ENCODE peak calls at places on chromosome 1, in nine cellular contexts. One of them, this sample, is unnamed.
A peak's percentile ranks its signal among the peaks of the same experiment; 100 is the strongest.

GRCh38 chr1:203556047-203556851 is 62.3 kb downstream of the OPTC start:
- DNase-seq in GM23338: peak; percentile 82
- DNase-seq in SJSA1: peak; percentile 96
- DNase-seq in IMR-90: peak; percentile 85
- DNase-seq in fibroblast of lung: peak; percentile 76
- DNase-seq in CD4-positive, CD25-positive, alpha-beta regulatory T cell: no peak
- DNase-seq in heart left ventricle: peak; percentile 83
- DNase-seq in PC-9: no peak
- DNase-seq in naive thymus-derived CD4-positive, alpha-beta T cell: no peak
- DNase-seq in this sample: peak; percentile 75

GRCh38 chr1:7621334-7622219 is 149.5 kb upstream of the VAMP3 start:
- DNase-seq in GM23338: no peak
- DNase-seq in SJSA1: no peak
- DNase-seq in IMR-90: no peak
- DNase-seq in fibroblast of lung: no peak
- DNase-seq in CD4-positive, CD25-positive, alpha-beta regulatory T cell: no peak
- DNase-seq in heart left ventricle: peak; percentile 50
- DNase-seq in PC-9: no peak
- DNase-seq in naive thymus-derived CD4-positive, alpha-beta T cell: no peak
- DNase-seq in this sample: peak; percentile 63

GRCh38 chr1:9891207-9891606 is 18.9 kb downstream of the CTNNBIP1 start:
- DNase-seq in GM23338: no peak
- DNase-seq in SJSA1: no peak
- DNase-seq in IMR-90: peak; percentile 26
- DNase-seq in fibroblast of lung: no peak
- DNase-seq in CD4-positive, CD25-positive, alpha-beta regulatory T cell: no peak
- DNase-seq in heart left ventricle: peak; percentile 34
- DNase-seq in PC-9: no peak
- DNase-seq in naive thymus-derived CD4-positive, alpha-beta T cell: no peak
- DNase-seq in this sample: no peak

GRCh38 chr1:227917081-227917950 is 30.4 kb downstream of the WNT9A start:
- DNase-seq in GM23338: no peak
- DNase-seq in SJSA1: no peak
- DNase-seq in IMR-90: no peak
- DNase-seq in fibroblast of lung: no peak
- DNase-seq in CD4-positive, CD25-positive, alpha-beta regulatory T cell: no peak
- DNase-seq in heart left ventricle: peak; percentile 58
- DNase-seq in PC-9: no peak
- DNase-seq in naive thymus-derived CD4-positive, alpha-beta T cell: no peak
- DNase-seq in this sample: peak; percentile 6

GRCh38 chr1:161989108-161989507 is 34.6 kb downstream of the OLFML2B start:
- DNase-seq in GM23338: no peak
- DNase-seq in SJSA1: no peak
- DNase-seq in IMR-90: peak; percentile 11
- DNase-seq in fibroblast of lung: no peak
- DNase-seq in CD4-positive, CD25-positive, alpha-beta regulatory T cell: no peak
- DNase-seq in heart left ventricle: no peak
- DNase-seq in PC-9: no peak
- DNase-seq in naive thymus-derived CD4-positive, alpha-beta T cell: no peak
- DNase-seq in this sample: no peak

GRCh38 chr1:243520831-243521230 is 265.0 kb downstream of the SDCCAG8 start:
- DNase-seq in GM23338: no peak
- DNase-seq in SJSA1: no peak
- DNase-seq in IMR-90: no peak
- DNase-seq in fibroblast of lung: no peak
- DNase-seq in CD4-positive, CD25-positive, alpha-beta regulatory T cell: no peak
- DNase-seq in heart left ventricle: no peak
- DNase-seq in PC-9: no peak
- DNase-seq in naive thymus-derived CD4-positive, alpha-beta T cell: no peak
- DNase-seq in this sample: no peak

GRCh38 chr1:7781923-7782495 is 2.1 kb upstream of the PER3 start:
- DNase-seq in GM23338: no peak
- DNase-seq in SJSA1: no peak
- DNase-seq in IMR-90: no peak
- DNase-seq in fibroblast of lung: no peak
- DNase-seq in CD4-positive, CD25-positive, alpha-beta regulatory T cell: no peak
- DNase-seq in heart left ventricle: no peak
- DNase-seq in PC-9: peak; percentile 2
- DNase-seq in naive thymus-derived CD4-positive, alpha-beta T cell: no peak
- DNase-seq in this sample: peak; percentile 68

GRCh38 chr1:36203554-36204346 is 20.5 kb upstream of the THRAP3 start:
- DNase-seq in GM23338: no peak
- DNase-seq in SJSA1: no peak
- DNase-seq in IMR-90: peak; percentile 52
- DNase-seq in fibroblast of lung: peak; percentile 79
- DNase-seq in CD4-positive, CD25-positive, alpha-beta regulatory T cell: no peak
- DNase-seq in heart left ventricle: peak; percentile 81
- DNase-seq in PC-9: peak; percentile 37
- DNase-seq in naive thymus-derived CD4-positive, alpha-beta T cell: no peak
- DNase-seq in this sample: peak; percentile 88

GRCh38 chr1:64098436-64098835 is 105.0 kb upstream of the UBE2U start:
- DNase-seq in GM23338: no peak
- DNase-seq in SJSA1: no peak
- DNase-seq in IMR-90: no peak
- DNase-seq in fibroblast of lung: no peak
- DNase-seq in CD4-positive, CD25-positive, alpha-beta regulatory T cell: no peak
- DNase-seq in heart left ventricle: no peak
- DNase-seq in PC-9: no peak
- DNase-seq in naive thymus-derived CD4-positive, alpha-beta T cell: no peak
- DNase-seq in this sample: no peak

GRCh38 chr1:229130028-229130668 is 140.8 kb upstream of the RAB4A start:
- DNase-seq in GM23338: no peak
- DNase-seq in SJSA1: no peak
- DNase-seq in IMR-90: no peak
- DNase-seq in fibroblast of lung: no peak
- DNase-seq in CD4-positive, CD25-positive, alpha-beta regulatory T cell: peak; percentile 36
- DNase-seq in heart left ventricle: no peak
- DNase-seq in PC-9: no peak
- DNase-seq in naive thymus-derived CD4-positive, alpha-beta T cell: no peak
- DNase-seq in this sample: no peak

GRCh38 chr1:229131243-229132105 is 139.4 kb upstream of the RAB4A start:
- DNase-seq in GM23338: no peak
- DNase-seq in SJSA1: no peak
- DNase-seq in IMR-90: no peak
- DNase-seq in fibroblast of lung: no peak
- DNase-seq in CD4-positive, CD25-positive, alpha-beta regulatory T cell: no peak
- DNase-seq in heart left ventricle: no peak
- DNase-seq in PC-9: no peak
- DNase-seq in naive thymus-derived CD4-positive, alpha-beta T cell: no peak
- DNase-seq in this sample: no peak

GRCh38 chr1:229127301-229127700 is 143.6 kb upstream of the RAB4A start:
- DNase-seq in GM23338: no peak
- DNase-seq in SJSA1: peak; percentile 56
- DNase-seq in IMR-90: peak; percentile 41
- DNase-seq in fibroblast of lung: no peak
- DNase-seq in CD4-positive, CD25-positive, alpha-beta regulatory T cell: no peak
- DNase-seq in heart left ventricle: no peak
- DNase-seq in PC-9: no peak
- DNase-seq in naive thymus-derived CD4-positive, alpha-beta T cell: no peak
- DNase-seq in this sample: no peak

GRCh38 chr1:229128209-229128608 is 142.7 kb upstream of the RAB4A start:
- DNase-seq in GM23338: no peak
- DNase-seq in SJSA1: no peak
- DNase-seq in IMR-90: no peak
- DNase-seq in fibroblast of lung: no peak
- DNase-seq in CD4-positive, CD25-positive, alpha-beta regulatory T cell: no peak
- DNase-seq in heart left ventricle: no peak
- DNase-seq in PC-9: no peak
- DNase-seq in naive thymus-derived CD4-positive, alpha-beta T cell: no peak
- DNase-seq in this sample: no peak

DNA sequence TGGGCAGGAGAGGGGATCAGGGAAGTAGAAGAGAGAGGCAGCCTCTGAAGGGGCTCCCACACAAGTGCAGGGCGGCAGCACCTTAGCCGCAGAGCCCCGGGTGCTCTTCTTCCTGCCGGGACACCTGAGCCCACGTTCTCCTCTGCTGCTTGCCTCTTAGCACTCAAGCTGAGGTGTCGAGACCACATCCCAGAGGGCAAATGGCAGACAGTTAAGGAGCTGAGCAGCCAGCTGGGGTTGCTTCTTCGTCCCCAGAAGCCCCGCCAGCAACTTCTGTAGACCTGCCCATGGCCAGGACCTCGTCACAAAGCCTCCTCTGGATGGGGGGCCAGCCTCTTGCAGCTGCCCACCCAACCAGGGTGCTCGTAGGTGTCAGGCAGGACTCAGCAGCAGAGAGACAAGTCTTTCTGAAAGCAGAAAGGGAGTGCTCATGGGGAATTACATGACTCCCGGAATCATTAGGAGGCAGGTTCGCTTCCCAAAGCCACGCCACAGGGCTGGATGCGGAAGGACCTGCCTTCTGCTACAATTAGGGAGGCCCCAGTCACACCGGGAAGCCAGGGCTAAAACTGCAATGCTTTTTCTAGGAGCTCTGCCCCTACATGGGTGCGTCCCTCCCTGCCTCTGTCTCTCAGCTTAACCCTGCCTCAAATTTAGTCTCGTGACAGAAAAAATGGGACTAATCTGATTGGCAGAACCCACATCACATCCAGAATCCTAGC is 141.4 kb upstream of the RAB4A start:
- DNase-seq in GM23338: no peak
- DNase-seq in SJSA1: no peak
- DNase-seq in IMR-90: no peak
- DNase-seq in fibroblast of lung: no peak
- DNase-seq in CD4-positive, CD25-positive, alpha-beta regulatory T cell: no peak
- DNase-seq in heart left ventricle: no peak
- DNase-seq in PC-9: no peak
- DNase-seq in naive thymus-derived CD4-positive, alpha-beta T cell: no peak
- DNase-seq in this sample: no peak
- H3K4me1 ChIP-seq in GM23338: no peaks in the 10 kb centered on the region
- H3K4me1 ChIP-seq in SJSA1: peaks cover 32% of the 10 kb centered on the region
- H3K4me1 ChIP-seq in IMR-90: no peaks in the 10 kb centered on the region
- H3K4me1 ChIP-seq in fibroblast of lung: no peaks in the 10 kb centered on the region
- H3K4me1 ChIP-seq in CD4-positive, CD25-positive, alpha-beta regulatory T cell: peaks cover 19% of the 10 kb centered on the region
- H3K4me1 ChIP-seq in heart left ventricle: no peaks in the 10 kb centered on the region
- H3K4me1 ChIP-seq in PC-9: no peaks in the 10 kb centered on the region
- H3K4me1 ChIP-seq in naive thymus-derived CD4-positive, alpha-beta T cell: peaks cover 46% of the 10 kb centered on the region
- H3K4me1 ChIP-seq in this sample: no peaks in the 10 kb centered on the region

DNA sequence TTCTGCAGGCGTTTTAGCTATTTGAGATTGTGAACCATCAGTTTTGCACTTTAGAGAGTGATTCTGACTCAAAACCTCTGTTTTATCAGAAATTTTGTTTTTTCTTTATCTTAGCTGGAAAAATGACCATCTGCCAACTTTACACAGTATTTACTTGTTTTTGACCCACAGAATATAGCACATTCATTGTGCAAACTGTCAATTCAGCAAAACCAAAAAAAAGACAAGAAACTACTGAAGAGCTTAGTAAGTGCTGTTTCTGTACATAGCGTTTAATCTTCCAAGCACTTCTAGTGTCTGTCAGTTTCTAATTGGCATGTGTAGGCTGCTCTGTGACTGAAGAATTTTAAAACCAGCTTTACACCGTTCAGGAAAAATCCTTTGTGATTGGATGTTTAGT is 76.0 kb upstream of the VANGL1 start:
- DNase-seq in GM23338: no peak
- DNase-seq in SJSA1: no peak
- DNase-seq in IMR-90: no peak
- DNase-seq in fibroblast of lung: no peak
- DNase-seq in CD4-positive, CD25-positive, alpha-beta regulatory T cell: no peak
- DNase-seq in heart left ventricle: no peak
- DNase-seq in PC-9: no peak
- DNase-seq in naive thymus-derived CD4-positive, alpha-beta T cell: no peak
- DNase-seq in this sample: no peak
- H3K27ac ChIP-seq in GM23338: no peak overlapping the region
- H3K27ac ChIP-seq in SJSA1: no peak overlapping the region
- H3K27ac ChIP-seq in IMR-90: no peak overlapping the region
- H3K27ac ChIP-seq in fibroblast of lung: no peak overlapping the region
- H3K27ac ChIP-seq in CD4-positive, CD25-positive, alpha-beta regulatory T cell: no peak overlapping the region
- H3K27ac ChIP-seq in heart left ventricle: no peak overlapping the region
- H3K27ac ChIP-seq in PC-9: no peak overlapping the region
- H3K27ac ChIP-seq in naive thymus-derived CD4-positive, alpha-beta T cell: no peak overlapping the region
- H3K27ac ChIP-seq in this sample: no peak overlapping the region

DNA sequence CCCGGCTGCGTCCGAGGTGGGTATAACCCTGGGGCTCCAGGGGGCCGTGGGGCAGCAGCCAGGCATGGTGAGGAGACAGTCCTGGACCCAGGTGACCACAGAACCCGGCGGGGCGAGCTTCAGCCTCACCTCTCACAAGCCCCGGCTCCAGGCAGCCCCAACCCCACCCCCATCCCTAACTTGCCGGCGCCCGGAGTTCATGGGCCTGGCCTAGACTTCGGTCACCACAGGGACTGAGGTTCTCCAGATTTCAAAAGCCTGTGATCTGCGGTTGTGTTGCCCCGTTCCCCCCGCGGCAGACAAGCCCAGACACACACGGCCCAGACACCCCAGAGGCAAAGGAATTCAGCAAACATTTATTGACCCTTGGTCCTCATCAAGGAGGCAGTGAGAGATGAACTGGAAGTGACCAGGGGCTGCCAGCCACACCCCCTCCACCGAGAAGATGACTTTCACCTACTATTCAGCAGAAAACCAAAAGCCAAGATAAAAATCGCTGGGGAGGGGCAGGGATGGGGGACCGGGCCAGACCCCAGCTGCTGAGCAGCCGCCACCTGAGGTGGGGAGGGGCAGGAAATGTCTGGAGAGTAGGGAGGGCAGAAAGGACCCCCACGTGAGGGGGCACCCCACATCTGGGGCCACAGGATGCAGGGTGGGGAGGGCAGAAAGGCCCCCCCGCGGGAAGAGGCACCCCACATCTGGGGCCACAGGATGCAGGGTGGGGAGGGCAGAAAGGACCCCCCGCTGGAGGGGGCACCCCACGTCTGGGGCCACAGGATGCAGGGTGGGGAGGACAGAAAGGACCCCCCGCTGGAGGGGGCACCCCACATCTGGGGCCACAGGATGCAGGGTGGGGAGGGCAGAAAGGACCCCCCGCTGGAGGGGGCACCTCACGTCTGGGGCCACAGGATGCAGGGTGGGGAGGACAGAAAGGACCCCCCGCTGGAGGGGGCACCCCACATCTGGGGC is 3.9 kb downstream of the HES4 start:
- DNase-seq in GM23338: peak; percentile 26
- DNase-seq in SJSA1: no peak
- DNase-seq in IMR-90: no peak
- DNase-seq in fibroblast of lung: no peak
- DNase-seq in CD4-positive, CD25-positive, alpha-beta regulatory T cell: no peak
- DNase-seq in heart left ventricle: peak; percentile 55
- DNase-seq in PC-9: no peak
- DNase-seq in naive thymus-derived CD4-positive, alpha-beta T cell: peak; percentile 7
- DNase-seq in this sample: peak; percentile 22
- H3K27me3 ChIP-seq in GM23338: peaks cover 92% of the 10 kb centered on the region
- H3K27me3 ChIP-seq in SJSA1: no peaks in the 10 kb centered on the region
- H3K27me3 ChIP-seq in IMR-90: no peaks in the 10 kb centered on the region
- H3K27me3 ChIP-seq in fibroblast of lung: peaks cover 17% of the 10 kb centered on the region
- H3K27me3 ChIP-seq in CD4-positive, CD25-positive, alpha-beta regulatory T cell: no peaks in the 10 kb centered on the region
- H3K27me3 ChIP-seq in heart left ventricle: no peaks in the 10 kb centered on the region
- H3K27me3 ChIP-seq in PC-9: no peaks in the 10 kb centered on the region
- H3K27me3 ChIP-seq in naive thymus-derived CD4-positive, alpha-beta T cell: peaks cover 4% of the 10 kb centered on the region
- H3K27me3 ChIP-seq in this sample: no peaks in the 10 kb centered on the region

DNA sequence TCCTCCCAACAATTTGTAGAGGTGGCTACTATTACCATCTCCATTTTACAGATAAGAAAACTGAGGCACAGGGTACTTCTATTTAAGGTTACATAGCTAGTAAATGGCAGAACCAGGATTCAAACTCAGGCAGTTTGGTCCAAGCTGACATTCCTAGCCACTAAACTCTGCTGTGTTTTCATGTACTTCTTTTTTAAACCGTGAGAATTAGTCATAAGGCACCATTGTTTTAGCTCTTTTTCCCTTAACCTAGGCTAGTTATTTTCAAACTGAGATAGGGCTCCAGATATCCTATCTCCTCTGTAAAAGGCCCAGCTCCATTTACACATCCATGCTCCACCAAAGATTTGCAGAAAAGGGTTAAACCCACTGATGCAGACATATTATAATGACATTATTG is 92.9 kb downstream of the PTPN14 start:
- DNase-seq in GM23338: no peak
- DNase-seq in SJSA1: no peak
- DNase-seq in IMR-90: no peak
- DNase-seq in fibroblast of lung: no peak
- DNase-seq in CD4-positive, CD25-positive, alpha-beta regulatory T cell: no peak
- DNase-seq in heart left ventricle: no peak
- DNase-seq in PC-9: no peak
- DNase-seq in naive thymus-derived CD4-positive, alpha-beta T cell: no peak
- DNase-seq in this sample: no peak
- H3K4me1 ChIP-seq in GM23338: peaks cover 40% of the 10 kb centered on the region
- H3K4me1 ChIP-seq in SJSA1: peaks cover 38% of the 10 kb centered on the region
- H3K4me1 ChIP-seq in IMR-90: peaks cover 16% of the 10 kb centered on the region
- H3K4me1 ChIP-seq in fibroblast of lung: peaks cover 12% of the 10 kb centered on the region
- H3K4me1 ChIP-seq in CD4-positive, CD25-positive, alpha-beta regulatory T cell: no peaks in the 10 kb centered on the region
- H3K4me1 ChIP-seq in heart left ventricle: peaks cover 7% of the 10 kb centered on the region
- H3K4me1 ChIP-seq in PC-9: peaks cover 32% of the 10 kb centered on the region
- H3K4me1 ChIP-seq in naive thymus-derived CD4-positive, alpha-beta T cell: no peaks in the 10 kb centered on the region
- H3K4me1 ChIP-seq in this sample: peaks cover 2% of the 10 kb centered on the region

This sample was measured in right cardiac atrium.